ENCODE peak calls at places on chromosomes 7 and 10, in five cellular contexts. D is PC-9, N is GM23338, Z is MM.1S, B is PC-3. C is an unnamed sample.
A peak's percentile ranks its signal among the peaks of the same experiment; 100 is the strongest.

GRCh38 chr10:126663880-126664279 is 6.6 kb downstream of the C10orf90 start:
- DNase-seq in D (peak; percentile 46), Z (no peak), B (peak; percentile 64), N (no peak), C (peak; percentile 89)

GRCh38 chr10:31864834-31865518 is 63.7 kb downstream of the ARHGAP12 start:
- DNase-seq in Z (no peak), D (no peak), N (peak; percentile 82), B (peak; percentile 38), C (peak; percentile 50)

GRCh38 chr10:46538155-46538554 is 18.3 kb downstream of the GPRIN2 start:
- DNase-seq in B (no peak), Z (no peak), D (no peak), N (no peak), C (no peak)

GRCh38 chr7:70512719-70513118 is 619.2 kb upstream of the GALNT17 start:
- DNase-seq in D (no peak), Z (no peak), N (no peak), B (no peak), C (no peak)

GRCh38 chr10:12849351-12850181 is 151.9 kb downstream of the CCDC3 start:
- DNase-seq in D (no peak), Z (no peak), N (no peak), B (no peak), C (no peak)

GRCh38 chr10:930415-931325 is 835 bp downstream of the LARP4B start:
- DNase-seq in B (peak; percentile 20), D (peak; percentile 60), N (peak; percentile 82), Z (peak; percentile 55), C (peak; percentile 76)

GRCh38 chr10:33332183-33333031 is 2.1 kb downstream of the NRP1 start:
- DNase-seq in D (no peak), B (peak; percentile 76), Z (no peak), N (no peak), C (peak; percentile 60)

GRCh38 chr10:132931258-132931657 is 11.1 kb downstream of the CFAP46 start:
- DNase-seq in Z (no peak), N (no peak), D (no peak), B (no peak), C (no peak)

GRCh38 chr10:134205-134742 is 981 bp upstream of the ZMYND11 start:
- DNase-seq in D (peak; percentile 41), N (peak; percentile 41), B (peak; percentile 10), Z (peak; percentile 39), C (no peak)

GRCh38 chr7:17131060-17131345 is 167.4 kb upstream of the AHR start:
- DNase-seq in Z (no peak), D (peak; percentile 19), B (no peak), N (no peak), C (no peak)

GRCh38 chr10:90862908-90863514 is 5.2 kb upstream of the HTR7 start:
- DNase-seq in N (peak; percentile 47), B (peak; percentile 66), D (no peak), Z (peak; percentile 38), C (peak; percentile 72)

GRCh38 chr7:46024263-46024916 is 103.3 kb upstream of the IGFBP3 start:
- DNase-seq in N (no peak), B (no peak), D (no peak), Z (no peak), C (peak; percentile 46)

GRCh38 chr7:132937286-132937685 is 144.6 kb downstream of the CHCHD3 start:
- DNase-seq in B (no peak), N (no peak), D (no peak), Z (no peak), C (no peak)

GRCh38 chr10:122044713-122045112 is 55.8 kb downstream of the TACC2 start:
- DNase-seq in D (no peak), N (peak; percentile 50), B (no peak), Z (no peak), C (peak; percentile 41)

GRCh38 chr7:26958834-26959233 is 94.4 kb upstream of the SKAP2 start:
- DNase-seq in D (peak; percentile 70), Z (no peak), B (peak; percentile 93), N (no peak), C (peak; percentile 91)

GRCh38 chr7:130595986-130596385 is 72.6 kb downstream of the COPG2 start:
- DNase-seq in N (no peak), Z (no peak), D (no peak), B (no peak), C (peak; percentile 5)

GRCh38 chr7:69402696-69403095 is 195.6 kb upstream of the AUTS2 start:
- DNase-seq in Z (no peak), B (no peak), N (no peak), D (no peak), C (no peak)

GRCh38 chr7:29877196-29877595 is 70.9 kb downstream of the WIPF3 start:
- DNase-seq in N (no peak), D (peak; percentile 64), Z (no peak), B (no peak), C (peak; percentile 19)

GRCh38 chr10:28254290-28254985 is 48.4 kb downstream of the MPP7 start:
- DNase-seq in Z (no peak), B (peak; percentile 79), D (no peak), N (no peak), C (peak; percentile 63)

GRCh38 chr7:112986256-112987031 is 100.2 kb downstream of the GPR85 start:
- DNase-seq in D (no peak), B (peak; percentile 23), Z (no peak), N (no peak), C (peak; percentile 81)

GRCh38 chr10:78551184-78552005 is 517.4 kb upstream of the ZMIZ1 start:
- DNase-seq in B (no peak), Z (no peak), N (peak; percentile 78), D (no peak), C (no peak)

GRCh38 chr10:102775201-102775972 is 31.6 kb downstream of the WBP1L start:
- DNase-seq in B (no peak), D (no peak), Z (no peak), N (no peak), C (no peak)

GRCh38 chr7:151796091-151796870 is 80.6 kb downstream of the PRKAG2 start:
- DNase-seq in N (no peak), Z (no peak), D (peak; percentile 84), B (peak; percentile 90), C (peak; percentile 91)

GRCh38 chr10:77661674-77662073 is 24.1 kb upstream of the KCNMA1 start:
- DNase-seq in Z (no peak), D (no peak), B (no peak), N (no peak), C (no peak)

GRCh38 chr7:37831214-37831613 is 17.2 kb upstream of the NME8 start:
- DNase-seq in D (no peak), N (no peak), Z (no peak), B (no peak), C (no peak)

GRCh38 chr7:22356010-22356854 is 722 bp downstream of the RAPGEF5 start:
- DNase-seq in B (peak; percentile 26), D (peak; percentile 42), N (peak; percentile 56), Z (peak; percentile 51), C (peak; percentile 7)

GRCh38 chr10:94122247-94122646 is 128.5 kb downstream of the PLCE1 start:
- DNase-seq in N (no peak), Z (no peak), D (no peak), B (no peak), C (peak; percentile 39)

GRCh38 chr10:68424454-68425014 is 17.5 kb upstream of the RUFY2 start:
- DNase-seq in B (no peak), D (no peak), N (no peak), Z (no peak), C (no peak)

GRCh38 chr10:131834152-131834810 is 66.5 kb upstream of the PPP2R2D start:
- DNase-seq in B (no peak), D (no peak), N (no peak), Z (no peak), C (no peak)

GRCh38 chr7:149774237-149775175 is 1.1 kb upstream of the ZNF467 start:
- DNase-seq in D (no peak), Z (no peak), B (peak; percentile 13), N (peak; percentile 64), C (peak; percentile 13)

GRCh38 chr7:46007990-46008643 is 87.0 kb upstream of the IGFBP3 start:
- DNase-seq in N (no peak), D (peak; percentile 60), B (no peak), Z (no peak), C (no peak)

DNA sequence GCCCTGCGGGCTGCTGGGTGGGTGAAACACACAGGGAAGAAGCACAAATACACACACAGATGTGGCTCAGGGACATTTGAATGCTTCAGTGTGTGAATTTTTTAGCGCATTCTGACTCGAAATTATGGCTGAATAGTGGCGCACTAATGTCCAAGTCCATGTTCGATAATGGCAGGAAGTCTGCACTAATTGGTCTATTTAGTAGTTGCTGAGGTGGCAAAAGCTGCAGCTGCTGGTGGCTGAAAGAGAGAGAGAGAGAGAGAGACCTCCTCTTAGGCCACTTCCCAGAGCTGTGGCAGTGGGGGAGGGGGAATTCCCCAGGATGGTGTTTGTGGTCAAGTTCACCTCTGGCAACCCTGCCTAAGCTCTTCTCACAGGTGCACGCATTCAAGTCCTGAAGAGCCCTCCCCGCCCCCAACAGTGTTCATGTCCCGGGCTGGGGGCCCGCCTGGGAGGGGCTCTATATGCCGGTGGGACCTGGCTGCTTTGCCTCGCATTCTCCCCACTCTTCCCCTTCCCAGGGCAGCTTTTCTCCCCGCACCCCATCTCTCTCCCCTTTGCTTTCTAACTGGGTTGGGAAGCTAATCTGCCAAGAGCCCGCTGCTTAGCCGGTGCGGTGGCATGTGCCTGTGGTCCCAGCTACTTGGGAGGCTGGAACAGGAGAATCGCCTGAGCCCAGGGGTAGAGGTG is 6.0 kb upstream of the MNX1 start:
- DNase-seq in B (no peak), N (peak; percentile 82), D (no peak), Z (peak; percentile 100), C (no peak)
- TF ChIP-seq EZH2 in B (no peak), N (peak; percentile 80), D (no peak), Z (no peak), C (peak; percentile 26)

DNA sequence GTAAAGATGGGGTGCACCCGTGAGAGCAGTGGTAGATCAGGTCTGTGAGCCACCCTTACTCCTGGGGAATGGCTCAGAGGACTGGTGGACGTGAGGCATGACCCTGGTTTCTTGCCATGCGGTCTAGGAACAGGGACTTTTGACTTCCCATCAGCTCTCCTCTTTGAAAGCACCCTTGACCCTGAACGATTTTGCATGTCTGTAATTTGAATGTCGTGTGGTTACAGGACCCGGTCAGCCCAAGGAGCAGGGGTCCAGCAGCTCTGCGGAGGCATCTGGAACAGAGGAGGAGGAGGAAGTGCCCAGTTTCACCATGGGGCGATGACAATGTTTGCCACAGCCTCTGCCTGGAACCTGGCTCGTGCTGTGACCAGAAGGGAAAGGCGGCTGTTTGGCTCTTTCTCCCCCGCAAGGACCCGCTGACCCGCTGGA is 8.6 kb upstream of the ORAI2 start:
- DNase-seq in Z (peak; percentile 38), D (no peak), N (no peak), B (no peak), C (no peak)
- H3K9me2 ChIP-seq in Z (no peaks in the 10 kb centered on the region), D (no peaks in the 10 kb centered on the region), N (no peaks in the 10 kb centered on the region), B (no peaks in the 10 kb centered on the region), C (no peaks in the 10 kb centered on the region)

GRCh38 chr7:19119901-19120486 is 2.6 kb upstream of the TWIST1 start:
- DNase-seq in N (peak; percentile 55), Z (no peak), D (no peak), B (no peak), C (peak; percentile 65)
- TF ChIP-seq EZH2 in N (peak; percentile 12), Z (no peak), D (no peak), B (no peak), C (no peak)

GRCh38 chr10:129398861-129399260 is 68.2 kb upstream of the MGMT start:
- DNase-seq in Z (no peak), D (no peak), N (no peak), B (no peak), C (no peak)

GRCh38 chr10:129397198-129397974 is 69.7 kb upstream of the MGMT start:
- DNase-seq in D (no peak), B (no peak), Z (no peak), N (no peak), C (no peak)

GRCh38 chr10:129391464-129391863 is 75.6 kb upstream of the MGMT start:
- DNase-seq in D (no peak), N (no peak), B (no peak), Z (no peak), C (no peak)

GRCh38 chr10:129393812-129394211 is 73.2 kb upstream of the MGMT start:
- DNase-seq in B (no peak), Z (no peak), N (no peak), D (no peak), C (no peak)

GRCh38 chr10:129394739-129395298 is 72.2 kb upstream of the MGMT start:
- DNase-seq in N (peak; percentile 11), B (no peak), Z (no peak), D (no peak), C (no peak)
- H3K9me2 ChIP-seq in N (no peaks in the 10 kb centered on the region), B (no peaks in the 10 kb centered on the region), Z (no peaks in the 10 kb centered on the region), D (no peaks in the 10 kb centered on the region), C (no peaks in the 10 kb centered on the region)

C was measured in GM23248.